ENCODE peak calls at places on chromosome 16, in ten cellular contexts. One of them, this sample, is unnamed. For H3K4me1, the result is how much of the 10 kb centered on the place peaks cover.

GRCh38 chr16:56933266-56933619 is 1.3 kb downstream of the HERPUD1 start:
- DNase-seq in mucosa of descending colon: no peak
- DNase-seq in esophagus squamous epithelium: no peak
- DNase-seq in fibroblast of lung: no peak
- DNase-seq in K562: no peak
- DNase-seq in HCT116: no peak
- DNase-seq in Peyer's patch: no peak
- DNase-seq in pancreas: no peak
- DNase-seq in tibial artery: peak
- DNase-seq in psoas muscle: no peak
- DNase-seq in this sample: no peak

GRCh38 chr16:4500283-4500682 is 24.1 kb downstream of the HMOX2 start:
- DNase-seq in mucosa of descending colon: no peak
- DNase-seq in esophagus squamous epithelium: no peak
- DNase-seq in fibroblast of lung: peak
- DNase-seq in K562: no peak
- DNase-seq in HCT116: peak
- DNase-seq in Peyer's patch: no peak
- DNase-seq in pancreas: no peak
- DNase-seq in tibial artery: no peak
- DNase-seq in psoas muscle: peak
- DNase-seq in this sample: no peak

GRCh38 chr16:20243731-20244281 is 83.5 kb downstream of the GP2 start:
- DNase-seq in mucosa of descending colon: no peak
- DNase-seq in esophagus squamous epithelium: no peak
- DNase-seq in fibroblast of lung: no peak
- DNase-seq in K562: peak
- DNase-seq in HCT116: no peak
- DNase-seq in Peyer's patch: no peak
- DNase-seq in pancreas: no peak
- DNase-seq in tibial artery: no peak
- DNase-seq in psoas muscle: no peak
- DNase-seq in this sample: no peak

GRCh38 chr16:17598968-17599367 is 128.2 kb upstream of the XYLT1 start:
- DNase-seq in mucosa of descending colon: no peak
- DNase-seq in esophagus squamous epithelium: no peak
- DNase-seq in fibroblast of lung: no peak
- DNase-seq in K562: no peak
- DNase-seq in HCT116: no peak
- DNase-seq in Peyer's patch: no peak
- DNase-seq in pancreas: no peak
- DNase-seq in tibial artery: no peak
- DNase-seq in psoas muscle: no peak
- DNase-seq in this sample: no peak

GRCh38 chr16:5015351-5015750 is 18.4 kb downstream of the NAGPA start:
- DNase-seq in mucosa of descending colon: no peak
- DNase-seq in esophagus squamous epithelium: no peak
- DNase-seq in fibroblast of lung: no peak
- DNase-seq in K562: no peak
- DNase-seq in HCT116: no peak
- DNase-seq in Peyer's patch: no peak
- DNase-seq in pancreas: no peak
- DNase-seq in tibial artery: no peak
- DNase-seq in psoas muscle: no peak
- DNase-seq in this sample: no peak

GRCh38 chr16:716768-717325 is 1.9 kb downstream of the METRN start:
- DNase-seq in mucosa of descending colon: no peak
- DNase-seq in esophagus squamous epithelium: no peak
- DNase-seq in fibroblast of lung: no peak
- DNase-seq in K562: no peak
- DNase-seq in HCT116: no peak
- DNase-seq in Peyer's patch: no peak
- DNase-seq in pancreas: no peak
- DNase-seq in tibial artery: no peak
- DNase-seq in psoas muscle: no peak
- DNase-seq in this sample: no peak

GRCh38 chr16:734981-735881 is 5.6 kb downstream of the CIAO3 start:
- DNase-seq in mucosa of descending colon: no peak
- DNase-seq in esophagus squamous epithelium: no peak
- DNase-seq in fibroblast of lung: no peak
- DNase-seq in K562: no peak
- DNase-seq in HCT116: no peak
- DNase-seq in Peyer's patch: no peak
- DNase-seq in pancreas: peak
- DNase-seq in tibial artery: peak
- DNase-seq in psoas muscle: no peak
- DNase-seq in this sample: no peak

GRCh38 chr16:28846933-28847273 is 755 bp upstream of the TUFM start:
- DNase-seq in mucosa of descending colon: no peak
- DNase-seq in esophagus squamous epithelium: no peak
- DNase-seq in fibroblast of lung: no peak
- DNase-seq in K562: peak
- DNase-seq in HCT116: no peak
- DNase-seq in Peyer's patch: no peak
- DNase-seq in pancreas: peak
- DNase-seq in tibial artery: no peak
- DNase-seq in psoas muscle: no peak
- DNase-seq in this sample: no peak

GRCh38 chr16:76535-77272 is 1.3 kb upstream of the MPG start:
- DNase-seq in mucosa of descending colon: peak
- DNase-seq in esophagus squamous epithelium: no peak
- DNase-seq in fibroblast of lung: peak
- DNase-seq in K562: peak
- DNase-seq in HCT116: no peak
- DNase-seq in Peyer's patch: peak
- DNase-seq in pancreas: peak
- DNase-seq in tibial artery: peak
- DNase-seq in psoas muscle: peak
- DNase-seq in this sample: no peak

GRCh38 chr16:89561195-89562026 is 929 bp downstream of the RPL13 start:
- DNase-seq in mucosa of descending colon: no peak
- DNase-seq in esophagus squamous epithelium: no peak
- DNase-seq in fibroblast of lung: no peak
- DNase-seq in K562: peak
- DNase-seq in HCT116: no peak
- DNase-seq in Peyer's patch: no peak
- DNase-seq in pancreas: peak
- DNase-seq in tibial artery: no peak
- DNase-seq in psoas muscle: no peak
- DNase-seq in this sample: no peak
- H3K4me1 ChIP-seq in mucosa of descending colon: half or more
- H3K4me1 ChIP-seq in esophagus squamous epithelium: half or more
- H3K4me1 ChIP-seq in fibroblast of lung: under half
- H3K4me1 ChIP-seq in K562: half or more
- H3K4me1 ChIP-seq in HCT116: half or more
- H3K4me1 ChIP-seq in Peyer's patch: half or more
- H3K4me1 ChIP-seq in pancreas: under half
- H3K4me1 ChIP-seq in tibial artery: under half
- H3K4me1 ChIP-seq in psoas muscle: half or more
- H3K4me1 ChIP-seq in this sample: under half

GRCh38 chr16:81496742-81497141 is 52.1 kb downstream of the CMIP start:
- DNase-seq in mucosa of descending colon: peak
- DNase-seq in esophagus squamous epithelium: no peak
- DNase-seq in fibroblast of lung: no peak
- DNase-seq in K562: no peak
- DNase-seq in HCT116: no peak
- DNase-seq in Peyer's patch: no peak
- DNase-seq in pancreas: peak
- DNase-seq in tibial artery: no peak
- DNase-seq in psoas muscle: no peak
- DNase-seq in this sample: no peak

GRCh38 chr16:81494434-81494806 is 49.8 kb downstream of the CMIP start:
- DNase-seq in mucosa of descending colon: peak
- DNase-seq in esophagus squamous epithelium: no peak
- DNase-seq in fibroblast of lung: no peak
- DNase-seq in K562: no peak
- DNase-seq in HCT116: no peak
- DNase-seq in Peyer's patch: no peak
- DNase-seq in pancreas: no peak
- DNase-seq in tibial artery: no peak
- DNase-seq in psoas muscle: no peak
- DNase-seq in this sample: no peak

GRCh38 chr16:81493755-81494433 is 49.3 kb downstream of the CMIP start:
- DNase-seq in mucosa of descending colon: peak
- DNase-seq in esophagus squamous epithelium: no peak
- DNase-seq in fibroblast of lung: peak
- DNase-seq in K562: peak
- DNase-seq in HCT116: peak
- DNase-seq in Peyer's patch: peak
- DNase-seq in pancreas: peak
- DNase-seq in tibial artery: no peak
- DNase-seq in psoas muscle: no peak
- DNase-seq in this sample: peak

GRCh38 chr16:81494888-81495287 is 50.3 kb downstream of the CMIP start:
- DNase-seq in mucosa of descending colon: no peak
- DNase-seq in esophagus squamous epithelium: no peak
- DNase-seq in fibroblast of lung: no peak
- DNase-seq in K562: no peak
- DNase-seq in HCT116: no peak
- DNase-seq in Peyer's patch: no peak
- DNase-seq in pancreas: no peak
- DNase-seq in tibial artery: no peak
- DNase-seq in psoas muscle: no peak
- DNase-seq in this sample: no peak

DNA sequence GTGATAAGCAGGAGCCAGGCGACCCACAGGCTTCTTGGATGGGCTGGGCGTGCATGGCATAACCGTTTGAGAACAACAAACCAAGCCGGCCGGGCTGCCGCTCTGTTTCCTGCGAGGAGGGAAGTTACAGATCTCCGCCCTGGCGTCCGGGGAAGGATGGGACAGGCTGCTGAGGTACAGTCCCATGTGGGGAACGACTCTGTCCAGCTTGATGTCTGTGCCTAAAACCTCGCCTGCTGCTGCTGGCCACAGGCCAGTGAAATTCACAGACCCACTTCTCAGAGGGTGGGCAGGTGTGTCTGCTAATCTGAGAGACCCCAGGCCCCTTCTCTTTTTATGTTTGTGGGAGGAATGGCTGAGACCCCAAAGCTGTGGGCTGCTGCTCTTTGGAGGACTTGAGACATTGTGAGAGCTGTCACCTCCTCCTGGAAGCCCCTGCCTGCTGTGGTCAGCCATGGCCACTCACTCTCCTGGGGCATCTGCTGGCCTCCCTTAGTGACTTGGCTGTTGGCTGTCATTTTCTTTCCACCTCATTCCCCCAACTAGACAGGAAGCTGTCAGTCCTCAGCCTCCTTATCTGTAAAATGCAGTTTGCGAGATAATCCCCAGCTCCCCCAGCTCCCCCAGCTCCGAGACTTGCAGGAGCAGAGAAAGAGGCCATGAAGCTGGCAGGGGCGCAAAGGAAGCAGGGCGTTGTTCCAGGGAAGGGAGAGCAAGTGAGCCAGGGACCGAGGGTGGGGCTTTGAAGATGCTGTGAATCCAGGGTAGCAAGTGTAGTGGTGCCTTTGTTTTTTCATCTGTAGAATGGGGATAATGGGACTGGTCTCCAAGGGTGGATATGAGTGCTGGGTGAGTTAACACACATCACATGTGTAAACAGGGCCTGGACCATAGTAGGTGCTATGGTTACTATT is 51.0 kb downstream of the CMIP start:
- DNase-seq in mucosa of descending colon: peak
- DNase-seq in esophagus squamous epithelium: no peak
- DNase-seq in fibroblast of lung: no peak
- DNase-seq in K562: peak
- DNase-seq in HCT116: no peak
- DNase-seq in Peyer's patch: no peak
- DNase-seq in pancreas: peak
- DNase-seq in tibial artery: no peak
- DNase-seq in psoas muscle: peak
- DNase-seq in this sample: no peak
- TF ChIP-seq CTCF in mucosa of descending colon: no peak
- TF ChIP-seq CTCF in esophagus squamous epithelium: peak
- TF ChIP-seq CTCF in fibroblast of lung: no peak
- TF ChIP-seq CTCF in K562: peak
- TF ChIP-seq CTCF in HCT116: no peak
- TF ChIP-seq CTCF in Peyer's patch: no peak
- TF ChIP-seq CTCF in pancreas: no peak
- TF ChIP-seq CTCF in tibial artery: no peak
- TF ChIP-seq CTCF in psoas muscle: no peak
- TF ChIP-seq CTCF in this sample: no peak

DNA sequence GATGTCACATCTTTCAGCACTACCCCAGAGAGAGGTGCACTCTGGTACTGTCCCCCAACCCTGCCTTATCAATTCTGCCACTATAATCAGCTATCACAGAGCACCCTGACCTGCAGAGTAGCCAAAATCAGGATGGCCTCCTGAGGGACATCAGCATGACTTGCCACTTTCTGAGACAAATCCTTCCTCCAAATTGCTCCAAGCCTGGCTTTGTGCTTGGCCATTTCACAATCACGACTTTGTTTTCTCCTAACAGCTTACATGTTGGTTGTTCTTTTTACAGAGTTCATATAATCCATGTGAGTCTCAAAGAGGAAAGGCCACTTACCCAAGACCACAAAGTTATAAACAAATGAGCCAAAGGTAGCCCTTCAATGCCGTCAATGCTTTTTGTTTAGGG is 449.0 kb upstream of the CDH5 start:
- DNase-seq in mucosa of descending colon: no peak
- DNase-seq in esophagus squamous epithelium: no peak
- DNase-seq in fibroblast of lung: no peak
- DNase-seq in K562: no peak
- DNase-seq in HCT116: no peak
- DNase-seq in Peyer's patch: no peak
- DNase-seq in pancreas: no peak
- DNase-seq in tibial artery: no peak
- DNase-seq in psoas muscle: no peak
- DNase-seq in this sample: no peak
- H3K4me1 ChIP-seq in mucosa of descending colon: under half
- H3K4me1 ChIP-seq in esophagus squamous epithelium: under half
- H3K4me1 ChIP-seq in fibroblast of lung: under half
- H3K4me1 ChIP-seq in K562: under half
- H3K4me1 ChIP-seq in HCT116: under half
- H3K4me1 ChIP-seq in Peyer's patch: under half
- H3K4me1 ChIP-seq in pancreas: under half
- H3K4me1 ChIP-seq in tibial artery: under half
- H3K4me1 ChIP-seq in psoas muscle: under half
- H3K4me1 ChIP-seq in this sample: under half

DNA sequence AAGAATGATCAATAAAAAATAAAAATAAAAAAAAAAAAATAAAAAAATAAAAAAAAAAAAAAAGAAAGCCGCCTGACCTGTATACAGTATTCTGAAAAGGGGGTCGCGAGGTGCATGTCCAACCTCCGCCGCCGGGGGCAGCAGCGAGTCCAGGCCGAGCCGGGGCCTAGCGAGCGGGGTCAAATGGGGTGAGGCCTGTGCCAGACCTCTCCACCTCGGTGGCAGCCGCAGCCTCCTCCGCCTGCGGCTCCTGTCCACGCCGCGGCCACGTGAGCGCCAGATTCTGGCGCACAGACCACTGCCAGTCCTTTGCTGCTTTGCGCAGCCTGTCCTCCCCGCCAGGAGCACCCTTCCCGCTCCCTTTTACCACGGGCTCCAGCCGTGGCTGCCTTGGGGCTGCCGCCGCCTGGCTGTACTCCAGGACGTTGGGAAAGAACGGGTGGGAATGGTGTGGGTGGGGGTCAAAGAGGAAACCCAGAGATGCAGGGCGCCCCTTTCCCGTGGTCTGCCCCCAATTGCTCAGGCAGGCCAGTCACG is 2.4 kb upstream of the BCKDK start:
- DNase-seq in mucosa of descending colon: peak
- DNase-seq in esophagus squamous epithelium: no peak
- DNase-seq in fibroblast of lung: peak
- DNase-seq in K562: peak
- DNase-seq in HCT116: no peak
- DNase-seq in Peyer's patch: peak
- DNase-seq in pancreas: peak
- DNase-seq in tibial artery: peak
- DNase-seq in psoas muscle: peak
- DNase-seq in this sample: peak
- TF ChIP-seq CTCF in mucosa of descending colon: peak
- TF ChIP-seq CTCF in esophagus squamous epithelium: peak
- TF ChIP-seq CTCF in fibroblast of lung: peak
- TF ChIP-seq CTCF in K562: peak
- TF ChIP-seq CTCF in HCT116: peak
- TF ChIP-seq CTCF in Peyer's patch: peak
- TF ChIP-seq CTCF in pancreas: peak
- TF ChIP-seq CTCF in tibial artery: peak
- TF ChIP-seq CTCF in psoas muscle: peak
- TF ChIP-seq CTCF in this sample: peak